ENCODE peak calls at places on chromosomes 3 and 15, in nine cellular contexts. Y, B, I, U, F, V, R, A and Q are unnamed samples.

GRCh38 chr3:6680119-6680806 is 180.7 kb upstream of the GRM7 start:
- DNase-seq in V (no peak), R (no peak), F (no peak), Y (no peak), I (no peak), A (no peak), U (no peak), B (no peak), Q (no peak)

GRCh38 chr3:128081846-128082245 is 29.6 kb downstream of the SEC61A1 start:
- DNase-seq in U (no peak), R (peak), Y (peak), B (no peak), A (no peak), I (no peak), V (no peak), F (no peak), Q (no peak)

GRCh38 chr15:69525543-69525942 is 72.9 kb downstream of the RPLP1 start:
- DNase-seq in V (no peak), Y (no peak), R (no peak), A (no peak), F (no peak), I (no peak), U (no peak), B (no peak), Q (no peak)

GRCh38 chr15:55387027-55387426 is 21.1 kb downstream of the CCPG1 start:
- DNase-seq in A (no peak), B (no peak), V (no peak), Y (peak), R (no peak), I (no peak), U (no peak), F (no peak), Q (no peak)

GRCh38 chr15:25688166-25688565 is 175.0 kb downstream of the ATP10A start:
- DNase-seq in R (no peak), V (no peak), F (no peak), Y (no peak), A (no peak), I (no peak), U (no peak), B (peak), Q (no peak)

GRCh38 chr3:165185707-165186327 is 10.4 kb downstream of the SLITRK3 start:
- DNase-seq in Y (peak), U (no peak), V (no peak), B (peak), A (peak), F (peak), R (peak), I (peak), Q (peak)

GRCh38 chr3:126016616-126017015 is 47.6 kb downstream of the ROPN1B start:
- DNase-seq in V (no peak), Y (no peak), A (no peak), R (no peak), I (no peak), U (no peak), F (no peak), B (no peak), Q (no peak)

GRCh38 chr15:45199136-45199810 is 11.5 kb upstream of the SHF start:
- DNase-seq in B (no peak), U (no peak), Y (peak), F (peak), A (peak), V (no peak), I (no peak), R (no peak), Q (no peak)

GRCh38 chr3:154862265-154862664 is 217.9 kb upstream of the MME start:
- DNase-seq in A (no peak), I (no peak), U (no peak), B (no peak), Y (peak), V (no peak), R (no peak), F (no peak), Q (no peak)